ENCODE peak calls at places on chromosomes 12 and 14, in eight cellular contexts. Q is NCI-H510A treated with DMSO at 0.1 percent for 48 hours; Y is amniotic stem cell; G is frontal cortex; O is central memory CD4-positive, alpha-beta T cell; L is astrocyte; Z is Calu3; I is stimulated activated CD8-positive, alpha-beta memory T cell treated with anti-CD3 and anti-CD28 coated beads, Interleukin-2, amount 100 ng/mL, for 48 hours. M is an unnamed sample.

GRCh38 chr12:104358353-104359003 is 54.9 kb downstream of the EID3 start:
- DNase-seq in Q (peak; percentile 37), Y (no peak), G (peak; percentile 39), O (peak; percentile 53), L (no peak), Z (peak; percentile 75), I (peak; percentile 8), M (no peak)

GRCh38 chr12:42162198-42162597 is 17.5 kb upstream of the GXYLT1 start:
- DNase-seq in Q (no peak), Y (no peak), G (no peak), O (no peak), L (peak; percentile 48), Z (no peak), I (no peak), M (no peak)

GRCh38 chr12:1594045-1594294 is 411 bp downstream of the FBXL14 start:
- DNase-seq in Q (peak; percentile 54), Y (no peak), G (peak; percentile 65), O (no peak), L (no peak), Z (peak; percentile 80), I (no peak), M (no peak)

GRCh38 chr14:64760916-64761315 is 56.7 kb downstream of the PLEKHG3 start:
- DNase-seq in Q (no peak), Y (no peak), G (no peak), O (no peak), L (no peak), Z (no peak), I (no peak), M (no peak)

GRCh38 chr12:49389092-49389703 is 21.9 kb downstream of the SPATS2 start:
- DNase-seq in Q (no peak), Y (no peak), G (no peak), O (peak; percentile 42), L (no peak), Z (no peak), I (peak; percentile 57), M (no peak)

GRCh38 chr12:47458273-47458672 is 247.6 kb downstream of the RPAP3 start:
- DNase-seq in Q (no peak), Y (no peak), G (no peak), O (no peak), L (peak; percentile 2), Z (peak; percentile 92), I (no peak), M (no peak)

GRCh38 chr12:83389237-83389996 is 702.7 kb downstream of the TMTC2 start:
- DNase-seq in Q (no peak), Y (no peak), G (no peak), O (no peak), L (no peak), Z (peak; percentile 2), I (no peak), M (no peak)

GRCh38 chr12:116398193-116398592 is 120.7 kb upstream of the MED13L start:
- DNase-seq in Q (no peak), Y (no peak), G (no peak), O (no peak), L (no peak), Z (no peak), I (no peak), M (no peak)

GRCh38 chr14:61498303-61498702 is 176.9 kb downstream of the PRKCH start:
- DNase-seq in Q (no peak), Y (no peak), G (no peak), O (no peak), L (peak; percentile 76), Z (no peak), I (no peak), M (no peak)

GRCh38 chr12:47946413-47947107 is 16.8 kb upstream of the TMEM106C start:
- DNase-seq in Q (no peak), Y (no peak), G (no peak), O (no peak), L (peak; percentile 9), Z (no peak), I (no peak), M (no peak)

GRCh38 chr12:96397756-96398421 is 2.4 kb downstream of the CDK17 start:
- DNase-seq in Q (peak; percentile 12), Y (no peak), G (no peak), O (no peak), L (peak; percentile 64), Z (no peak), I (no peak), M (no peak)

GRCh38 chr12:58395470-58395869 is 454.1 kb downstream of the ATP23 start:
- DNase-seq in Q (no peak), Y (no peak), G (no peak), O (no peak), L (peak; percentile 76), Z (peak; percentile 30), I (no peak), M (no peak)

GRCh38 chr14:23300687-23301223 is 1.9 kb downstream of the PPP1R3E start:
- DNase-seq in Q (no peak), Y (no peak), G (no peak), O (no peak), L (no peak), Z (peak; percentile 13), I (no peak), M (no peak)

GRCh38 chr14:103416916-103417315 is 31.7 kb downstream of the MARK3 start:
- DNase-seq in Q (no peak), Y (no peak), G (peak; percentile 15), O (no peak), L (no peak), Z (no peak), I (no peak), M (no peak)

GRCh38 chr14:86575141-86575540 is 1045.2 kb downstream of the FLRT2 start:
- DNase-seq in Q (no peak), Y (no peak), G (no peak), O (no peak), L (peak; percentile 15), Z (no peak), I (no peak), M (no peak)

GRCh38 chr14:78401866-78402265 is 231.7 kb downstream of the NRXN3 start:
- DNase-seq in Q (no peak), Y (no peak), G (no peak), O (no peak), L (peak; percentile 22), Z (no peak), I (no peak), M (no peak)

GRCh38 chr14:91685600-91685999 is 46.3 kb downstream of the CATSPERB start:
- DNase-seq in Q (no peak), Y (no peak), G (no peak), O (no peak), L (no peak), Z (no peak), I (no peak), M (no peak)

GRCh38 chr14:99908653-99909250 is 115.5 kb downstream of the EML1 start:
- DNase-seq in Q (no peak), Y (no peak), G (no peak), O (no peak), L (no peak), Z (no peak), I (no peak), M (no peak)

GRCh38 chr12:112855375-112855774 is 51.4 kb upstream of the OAS1 start:
- DNase-seq in Q (peak; percentile 35), Y (no peak), G (no peak), O (no peak), L (no peak), Z (peak; percentile 41), I (no peak), M (no peak)

GRCh38 chr12:104130760-104131159 is 7.2 kb downstream of the NFYB start:
- DNase-seq in Q (no peak), Y (no peak), G (no peak), O (no peak), L (peak; percentile 26), Z (no peak), I (no peak), M (no peak)

GRCh38 chr12:89253483-89253882 is 98.8 kb downstream of the DUSP6 start:
- DNase-seq in Q (no peak), Y (no peak), G (no peak), O (no peak), L (no peak), Z (no peak), I (no peak), M (no peak)

GRCh38 chr14:90408713-90409112 is 11.9 kb downstream of the CALM1 start:
- DNase-seq in Q (no peak), Y (no peak), G (no peak), O (no peak), L (no peak), Z (no peak), I (no peak), M (no peak)

GRCh38 chr14:32015166-32015565 is 61.9 kb upstream of the ARHGAP5 start:
- DNase-seq in Q (no peak), Y (no peak), G (no peak), O (no peak), L (no peak), Z (no peak), I (no peak), M (no peak)

GRCh38 chr12:3931721-3932120 is 58.5 kb upstream of the PARP11 start:
- DNase-seq in Q (no peak), Y (no peak), G (no peak), O (no peak), L (no peak), Z (no peak), I (no peak), M (no peak)

GRCh38 chr12:68175566-68176033 is 16.1 kb upstream of the IFNG start:
- DNase-seq in Q (peak; percentile 58), Y (no peak), G (no peak), O (peak; percentile 81), L (no peak), Z (no peak), I (peak; percentile 44), M (no peak)

GRCh38 chr12:4572670-4573069 is 10.7 kb downstream of the DYRK4 start:
- DNase-seq in Q (no peak), Y (no peak), G (no peak), O (no peak), L (no peak), Z (no peak), I (no peak), M (no peak)

GRCh38 chr12:77402726-77403125 is 337.4 kb upstream of the E2F7 start:
- DNase-seq in Q (peak; percentile 22), Y (no peak), G (no peak), O (no peak), L (peak; percentile 87), Z (no peak), I (no peak), M (peak; percentile 6)

GRCh38 chr12:53825246-53826081 is 73.7 kb upstream of the CISTR start:
- DNase-seq in Q (no peak), Y (no peak), G (no peak), O (no peak), L (no peak), Z (peak; percentile 69), I (no peak), M (no peak)

GRCh38 chr14:94269156-94269555 is 23.9 kb downstream of the SERPINA10 start:
- DNase-seq in Q (no peak), Y (no peak), G (peak; percentile 14), O (no peak), L (no peak), Z (peak; percentile 30), I (no peak), M (peak; percentile 40)

GRCh38 chr14:39034481-39035296 is 68.3 kb downstream of the SEC23A start:
- DNase-seq in Q (peak; percentile 56), Y (no peak), G (no peak), O (no peak), L (no peak), Z (no peak), I (no peak), M (peak; percentile 2)

GRCh38 chr14:95044463-95045254 is 112.7 kb downstream of the DICER1 start:
- DNase-seq in Q (no peak), Y (no peak), G (no peak), O (no peak), L (no peak), Z (no peak), I (no peak), M (no peak)

GRCh38 chr12:81403348-81403747 is 325.5 kb downstream of the ACSS3 start:
- DNase-seq in Q (no peak), Y (no peak), G (no peak), O (no peak), L (no peak), Z (no peak), I (no peak), M (no peak)

M was measured in caudate nucleus.